ENCODE peak calls at places on chromosomes 1 and 21, in four cellular contexts. W, M, Y and P are unnamed samples.

GRCh38 chr1:99603699-99604595 is 42.0 kb upstream of the PALMD start:
- DNase-seq in Y (no peak), M (no peak), W (no peak), P (no peak)

GRCh38 chr1:89041055-89041707 is 18.5 kb upstream of the GBP3 start:
- DNase-seq in Y (peak; percentile 61), M (no peak), W (no peak), P (peak; percentile 27)

GRCh38 chr1:164588388-164589341 is 29.7 kb downstream of the PBX1 start:
- DNase-seq in W (no peak), M (no peak), Y (no peak), P (no peak)

GRCh38 chr1:198096390-198096789 is 60.4 kb upstream of the NEK7 start:
- DNase-seq in Y (no peak), W (no peak), M (no peak), P (no peak)

GRCh38 chr1:193322218-193322617 is 135.8 kb upstream of the B3GALT2 start:
- DNase-seq in M (no peak), Y (peak; percentile 63), W (no peak), P (peak; percentile 92)

GRCh38 chr21:36260030-36260787 is 59.8 kb upstream of the MORC3 start:
- DNase-seq in Y (peak; percentile 33), W (peak; percentile 50), M (no peak), P (peak; percentile 73)

GRCh38 chr1:4963251-4963650 is 308.8 kb downstream of the AJAP1 start:
- DNase-seq in Y (peak; percentile 7), W (no peak), M (no peak), P (peak; percentile 79)

GRCh38 chr1:15749399-15750291 is 7.3 kb downstream of the TMEM82 start:
- DNase-seq in Y (no peak), M (peak; percentile 81), W (no peak), P (peak; percentile 41)

GRCh38 chr21:26958792-26959191 is 8.1 kb downstream of the ADAMTS5 start:
- DNase-seq in Y (no peak), M (no peak), W (no peak), P (no peak)

GRCh38 chr1:1170215-1170890 is 3.3 kb upstream of the TTLL10 start:
- DNase-seq in W (no peak), M (no peak), Y (no peak), P (no peak)

GRCh38 chr1:184160942-184161698 is 109.6 kb downstream of the TSEN15 start:
- DNase-seq in Y (peak; percentile 31), M (no peak), W (no peak), P (no peak)

GRCh38 chr1:65170511-65171142 is 22.6 kb downstream of the AK4 start:
- DNase-seq in Y (no peak), W (peak; percentile 86), M (no peak), P (no peak)

GRCh38 chr1:24930703-24931480 is 816 bp upstream of the RUNX3 start:
- DNase-seq in M (no peak), W (no peak), Y (no peak), P (no peak)

GRCh38 chr1:1365875-1366698 is 7.7 kb upstream of the MXRA8 start:
- DNase-seq in Y (no peak), W (no peak), M (no peak), P (no peak)

GRCh38 chr1:33224166-33224707 is 32.1 kb upstream of the ZNF362 start:
- DNase-seq in Y (no peak), M (no peak), W (no peak), P (no peak)

GRCh38 chr1:199690520-199690919 is 337.0 kb upstream of the NR5A2 start:
- DNase-seq in M (no peak), Y (no peak), W (no peak), P (no peak)

GRCh38 chr1:1053682-1054081 is 20.4 kb downstream of the RNF223 start:
- DNase-seq in W (no peak), M (no peak), Y (no peak), P (no peak)

GRCh38 chr1:167863921-167864279 is 50.0 kb downstream of the ADCY10 start:
- DNase-seq in Y (no peak), W (no peak), M (no peak), P (no peak)

GRCh38 chr1:64847666-64848065 is 102.8 kb downstream of the RAVER2 start:
- DNase-seq in Y (no peak), W (no peak), M (no peak), P (no peak)

GRCh38 chr1:15027515-15027948 is 126.0 kb upstream of the TMEM51 start:
- DNase-seq in Y (no peak), W (peak; percentile 50), M (no peak), P (peak; percentile 81)

GRCh38 chr1:160133990-160134770 is 17.2 kb upstream of the ATP1A4 start:
- DNase-seq in W (no peak), Y (no peak), M (no peak), P (no peak)

GRCh38 chr1:68188060-68188538 is 44.2 kb downstream of the WLS start:
- DNase-seq in M (no peak), W (no peak), Y (no peak), P (no peak)

GRCh38 chr1:154270833-154271232 is 1.6 kb upstream of the HAX1 start:
- DNase-seq in W (no peak), Y (no peak), M (no peak), P (no peak)

GRCh38 chr1:231192620-231193163 is 30.8 kb downstream of the TRIM67 start:
- DNase-seq in W (no peak), Y (no peak), M (no peak), P (no peak)

GRCh38 chr1:160748182-160748876 is 9.3 kb downstream of the SLAMF7 start:
- DNase-seq in Y (peak; percentile 74), M (no peak), W (no peak), P (peak; percentile 24)

GRCh38 chr1:36279110-36279788 is 26.9 kb upstream of the SH3D21 start:
- DNase-seq in Y (no peak), M (no peak), W (no peak), P (no peak)

GRCh38 chr1:26138974-26139558 is 19.8 kb upstream of the FAM110D start:
- DNase-seq in W (no peak), Y (no peak), M (no peak), P (no peak)

GRCh38 chr1:203407301-203407700 is 56.4 kb upstream of the FMOD start:
- DNase-seq in W (no peak), M (no peak), Y (no peak), P (no peak)

GRCh38 chr1:200182701-200183100 is 155.2 kb downstream of the NR5A2 start:
- DNase-seq in Y (no peak), M (no peak), W (no peak), P (no peak)

GRCh38 chr21:31665397-31665796 is 5.9 kb downstream of the SOD1 start:
- DNase-seq in Y (no peak), W (no peak), M (no peak), P (no peak)

GRCh38 chr1:29211086-29212030 is 19.4 kb downstream of the MECR start:
- DNase-seq in Y (no peak), W (no peak), M (no peak), P (no peak)

GRCh38 chr21:30707409-30707808 is 11.2 kb downstream of the KRTAP21-3 start:
- DNase-seq in Y (no peak), W (no peak), M (no peak), P (no peak)

GRCh38 chr21:37737497-37737896 is 178.8 kb downstream of the KCNJ6 start:
- DNase-seq in Y (no peak), M (no peak), W (no peak), P (no peak)

GRCh38 chr1:199859525-199859924 is 168.0 kb upstream of the NR5A2 start:
- DNase-seq in Y (peak; percentile 76), W (no peak), M (no peak), P (peak; percentile 90)

GRCh38 chr1:233668725-233669294 is 54.9 kb downstream of the KCNK1 start:
- DNase-seq in M (no peak), W (no peak), Y (peak; percentile 77), P (peak; percentile 77)

GRCh38 chr1:38525343-38525948 is 334.1 kb downstream of the RRAGC start:
- DNase-seq in Y (no peak), W (no peak), M (no peak), P (no peak)

GRCh38 chr1:38526046-38526445 is 333.5 kb downstream of the RRAGC start:
- DNase-seq in W (no peak), M (no peak), Y (no peak), P (no peak)

GRCh38 chr1:38529337-38529860 is 330.2 kb downstream of the RRAGC start:
- DNase-seq in Y (no peak), M (no peak), W (no peak), P (no peak)

GRCh38 chr1:38528600-38528999 is 331.0 kb downstream of the RRAGC start:
- DNase-seq in M (no peak), W (no peak), Y (no peak), P (no peak)

GRCh38 chr1:38527373-38527966 is 332.1 kb downstream of the RRAGC start:
- DNase-seq in M (no peak), W (peak; percentile 68), Y (peak; percentile 9), P (peak; percentile 55)
- H3K27ac ChIP-seq in M (no peak overlapping the region), W (no peak overlapping the region), Y (no peak overlapping the region), P (peak overlapping the region; percentile 64)

GRCh38 chr21:33948951-33949444 is 33.4 kb upstream of the ATP5PO start:
- DNase-seq in W (no peak), M (no peak), Y (no peak), P (no peak)

GRCh38 chr21:33948096-33948950 is 32.7 kb upstream of the ATP5PO start:
- DNase-seq in M (no peak), W (peak; percentile 71), Y (no peak), P (peak; percentile 61)

GRCh38 chr21:33949516-33950424 is 34.2 kb upstream of the ATP5PO start:
- DNase-seq in Y (no peak), W (no peak), M (no peak), P (no peak)

GRCh38 chr21:33945652-33946270 is 30.2 kb upstream of the ATP5PO start:
- DNase-seq in M (no peak), W (no peak), Y (peak; percentile 69), P (no peak)

DNA sequence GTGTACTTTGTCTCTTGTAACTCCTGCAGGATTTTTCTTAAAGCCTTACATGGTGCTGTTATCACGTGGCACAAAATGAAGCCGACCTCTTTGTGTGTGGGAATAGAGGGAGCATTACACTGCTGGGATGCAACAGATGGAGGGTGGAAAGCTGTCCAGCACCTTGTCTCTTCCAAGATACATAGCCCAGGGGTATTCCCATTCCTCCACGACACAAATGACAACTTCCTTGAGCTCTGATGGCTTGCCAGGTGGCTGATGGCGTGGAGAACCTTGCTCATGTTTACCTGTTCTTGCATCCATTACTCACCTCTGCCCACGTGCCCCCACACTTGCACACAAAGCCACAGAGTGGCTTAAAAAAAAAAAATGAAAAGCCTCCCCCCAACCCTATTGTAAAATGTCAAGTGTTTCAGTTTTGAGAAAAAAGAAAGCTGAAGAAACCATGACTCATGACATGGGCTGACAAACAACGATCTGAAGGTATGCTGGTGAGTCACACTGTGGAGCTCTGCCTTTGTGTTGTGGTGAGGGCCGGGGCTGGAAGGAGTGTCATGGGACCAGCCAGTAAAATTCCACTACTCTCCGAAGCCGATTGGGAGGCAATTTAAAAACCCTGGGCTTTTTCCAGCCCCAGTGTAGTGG is 32.0 kb upstream of the ATP5PO start:
- DNase-seq in W (peak; percentile 89), Y (peak; percentile 97), M (peak; percentile 76), P (peak; percentile 97)
- TF ChIP-seq CTCF in W (no peak), Y (no peak), M (no peak), P (no peak)

GRCh38 chr1:236142358-236143103 is at the start of gene GPR137B:
- DNase-seq in W (peak; percentile 37), M (no peak), Y (no peak), P (peak; percentile 81)
- H3K27ac ChIP-seq in W (peak within 1 kb of the TSS; percentile 39), M (no peak within 1 kb of the TSS), Y (peak within 1 kb of the TSS; percentile 57), P (peak within 1 kb of the TSS; percentile 70)

DNA sequence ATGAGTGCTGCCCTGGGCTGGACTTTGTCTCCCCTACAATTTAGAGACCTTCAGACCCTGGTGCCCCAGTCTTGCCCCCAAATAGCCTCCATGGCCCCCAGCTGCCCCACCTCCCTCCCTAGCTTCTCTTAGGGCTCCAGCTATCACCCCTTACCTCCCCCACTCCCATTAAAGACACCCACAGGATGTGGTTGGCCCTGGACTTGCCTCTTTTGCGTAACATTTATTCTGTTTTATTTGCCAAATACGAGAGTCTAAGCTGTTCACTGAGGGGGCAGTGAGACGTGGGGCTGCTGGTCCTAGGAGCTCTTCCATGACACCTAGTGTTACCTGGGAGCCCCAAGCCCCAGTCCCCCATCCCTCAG is 4.5 kb downstream of the ZC3H12A start:
- DNase-seq in W (no peak), M (no peak), Y (peak; percentile 66), P (no peak)
- TF ChIP-seq CTCF in W (no peak), M (no peak), Y (peak; percentile 11), P (no peak)